ENCODE peak calls at places on chromosomes 1 and 21, in eight cellular contexts. C, J, W, X, T, K, B and H are unnamed samples.

GRCh38 chr1:114510235-114511047 is 562 bp downstream of the TRIM33 start:
- DNase-seq in T (no peak), C (peak), K (peak), B (peak), X (peak), J (peak), W (peak), H (peak)

GRCh38 chr1:167631987-167632680 is 2.1 kb downstream of the RCSD1 start:
- DNase-seq in K (peak), C (no peak), J (no peak), B (no peak), W (no peak), X (no peak), T (no peak), H (no peak)

GRCh38 chr1:156241311-156241811 is 623 bp upstream of the BGLAP start:
- DNase-seq in X (no peak), K (no peak), J (no peak), W (no peak), C (no peak), B (no peak), T (no peak), H (peak)

GRCh38 chr1:119340861-119341261 is 27.7 kb upstream of the HAO2 start:
- DNase-seq in K (no peak), J (no peak), W (no peak), C (no peak), X (no peak), B (no peak), T (no peak), H (no peak)

GRCh38 chr1:201648911-201649775 is 110.2 kb downstream of the NAV1 start:
- DNase-seq in X (peak), T (no peak), W (no peak), K (no peak), C (no peak), J (peak), B (no peak), H (peak)

GRCh38 chr1:189609206-189609605 is 868.5 kb downstream of the BRINP3 start:
- DNase-seq in W (no peak), J (no peak), T (no peak), K (no peak), C (no peak), B (no peak), X (no peak), H (no peak)

GRCh38 chr21:32321480-32321879 is 22.8 kb downstream of the MRAP start:
- DNase-seq in T (no peak), W (no peak), C (no peak), K (no peak), X (no peak), J (no peak), B (no peak), H (no peak)

GRCh38 chr1:200780545-200781444 is 42.1 kb downstream of the CAMSAP2 start:
- DNase-seq in J (no peak), X (no peak), C (no peak), B (no peak), W (no peak), K (no peak), T (no peak), H (no peak)

GRCh38 chr1:201329286-201329685 is 46.0 kb downstream of the PKP1 start:
- DNase-seq in C (no peak), X (no peak), B (no peak), J (no peak), W (no peak), T (no peak), K (no peak), H (peak)

GRCh38 chr21:27581168-27581567 is 614.3 kb upstream of the ADAMTS5 start:
- DNase-seq in K (no peak), C (no peak), T (no peak), J (no peak), W (no peak), B (no peak), X (no peak), H (no peak)

GRCh38 chr1:172356620-172357019 is 63.9 kb upstream of the C1orf105 start:
- DNase-seq in J (no peak), B (no peak), K (no peak), W (no peak), C (no peak), T (no peak), X (no peak), H (peak)

GRCh38 chr1:200535605-200536004 is 84.9 kb downstream of the KIF14 start:
- DNase-seq in C (no peak), K (peak), W (no peak), J (peak), B (no peak), X (peak), T (peak), H (peak)

GRCh38 chr1:201653238-201653637 is 114.3 kb downstream of the NAV1 start:
- DNase-seq in T (no peak), J (no peak), X (no peak), W (no peak), K (no peak), C (no peak), B (no peak), H (no peak)

GRCh38 chr1:214362188-214362882 is 81.4 kb downstream of the SMYD2 start:
- DNase-seq in X (no peak), B (no peak), J (no peak), W (no peak), K (no peak), T (no peak), C (no peak), H (no peak)

GRCh38 chr21:38817371-38818335 is 11.9 kb downstream of the ETS2 start:
- DNase-seq in K (no peak), C (no peak), W (no peak), X (no peak), B (no peak), J (no peak), T (no peak), H (no peak)

GRCh38 chr21:35882791-35883240 is 177.5 kb downstream of the SETD4 start:
- DNase-seq in K (no peak), B (no peak), X (no peak), J (no peak), W (no peak), C (no peak), T (no peak), H (no peak)

GRCh38 chr1:75202751-75203150 is 68.6 kb downstream of the LHX8 start:
- DNase-seq in T (no peak), J (no peak), C (no peak), X (no peak), K (no peak), W (no peak), B (no peak), H (no peak)